ENCODE peak calls at places on chromosome 5, in six cellular contexts. W is hepatocyte; A is adrenal gland; I is tibial artery; Q is CD8-positive, alpha-beta T cell; J is uterus. X is an unnamed sample.

GRCh38 chr5:132742626-132743025 is 4.6 kb upstream of the CCNI2 start:
- DNase-seq in A (no peak), W (no peak), Q (no peak), J (no peak), I (no peak), X (no peak)

GRCh38 chr5:66498791-66499207 is 97.4 kb upstream of the MAST4 start:
- DNase-seq in I (no peak), J (no peak), Q (no peak), W (peak; percentile 12), A (peak; percentile 57), X (no peak)

GRCh38 chr5:11076945-11077613 is 316.0 kb upstream of the DAP start:
- DNase-seq in I (no peak), W (no peak), J (no peak), Q (no peak), A (no peak), X (no peak)

GRCh38 chr5:145752947-145753346 is 82.2 kb downstream of the PRELID2 start:
- DNase-seq in W (peak; percentile 14), Q (no peak), I (no peak), A (no peak), J (no peak), X (no peak)

GRCh38 chr5:136128416-136128935 is 4.2 kb upstream of the SMAD5 start:
- DNase-seq in A (no peak), Q (no peak), I (no peak), J (no peak), W (no peak), X (no peak)

GRCh38 chr5:89480406-89481007 is 597.5 kb upstream of the MEF2C start:
- DNase-seq in Q (no peak), A (no peak), I (no peak), J (no peak), W (no peak), X (no peak)

GRCh38 chr5:72383280-72384205 is 63.4 kb downstream of the PTCD2 start:
- DNase-seq in J (no peak), Q (no peak), A (no peak), I (no peak), W (no peak), X (no peak)

GRCh38 chr5:84383816-84384603 is 670 bp downstream of the EDIL3 start:
- DNase-seq in A (peak; percentile 9), Q (no peak), W (peak; percentile 52), I (peak; percentile 74), J (peak; percentile 28), X (no peak)

GRCh38 chr5:173913686-173914321 is 25.7 kb downstream of the CPEB4 start:
- DNase-seq in J (no peak), I (no peak), A (no peak), W (no peak), Q (no peak), X (no peak)

GRCh38 chr5:1208743-1209551 is 7.6 kb downstream of the SLC6A19 start:
- DNase-seq in I (no peak), W (peak; percentile 60), Q (no peak), J (no peak), A (no peak), X (no peak)

GRCh38 chr5:39578887-39579497 is 154.2 kb upstream of the DAB2 start:
- DNase-seq in W (peak; percentile 32), J (no peak), I (no peak), A (no peak), Q (no peak), X (no peak)

GRCh38 chr5:133907075-133907474 is 61.4 kb downstream of the C5orf15 start:
- DNase-seq in J (no peak), Q (no peak), I (no peak), W (no peak), A (no peak), X (peak; percentile 64)

GRCh38 chr5:103834216-103834615 is 271.6 kb upstream of the NUDT12 start:
- DNase-seq in A (no peak), Q (no peak), I (no peak), J (no peak), W (no peak), X (no peak)

GRCh38 chr5:154860123-154860522 is 1.7 kb downstream of the CNOT8 start:
- DNase-seq in Q (no peak), I (peak; percentile 79), W (no peak), J (no peak), A (peak; percentile 92), X (no peak)

GRCh38 chr5:154483654-154484392 is 5.8 kb upstream of the HAND1 start:
- DNase-seq in Q (no peak), A (no peak), J (no peak), W (no peak), I (no peak), X (no peak)

GRCh38 chr5:1005904-1006655 is 2.5 kb upstream of the NKD2 start:
- DNase-seq in I (peak; percentile 48), A (no peak), W (no peak), J (peak; percentile 11), Q (peak; percentile 1), X (peak; percentile 12)

GRCh38 chr5:144468542-144468941 is 297.9 kb downstream of the KCTD16 start:
- DNase-seq in Q (no peak), I (no peak), W (no peak), J (no peak), A (no peak), X (no peak)

DNA sequence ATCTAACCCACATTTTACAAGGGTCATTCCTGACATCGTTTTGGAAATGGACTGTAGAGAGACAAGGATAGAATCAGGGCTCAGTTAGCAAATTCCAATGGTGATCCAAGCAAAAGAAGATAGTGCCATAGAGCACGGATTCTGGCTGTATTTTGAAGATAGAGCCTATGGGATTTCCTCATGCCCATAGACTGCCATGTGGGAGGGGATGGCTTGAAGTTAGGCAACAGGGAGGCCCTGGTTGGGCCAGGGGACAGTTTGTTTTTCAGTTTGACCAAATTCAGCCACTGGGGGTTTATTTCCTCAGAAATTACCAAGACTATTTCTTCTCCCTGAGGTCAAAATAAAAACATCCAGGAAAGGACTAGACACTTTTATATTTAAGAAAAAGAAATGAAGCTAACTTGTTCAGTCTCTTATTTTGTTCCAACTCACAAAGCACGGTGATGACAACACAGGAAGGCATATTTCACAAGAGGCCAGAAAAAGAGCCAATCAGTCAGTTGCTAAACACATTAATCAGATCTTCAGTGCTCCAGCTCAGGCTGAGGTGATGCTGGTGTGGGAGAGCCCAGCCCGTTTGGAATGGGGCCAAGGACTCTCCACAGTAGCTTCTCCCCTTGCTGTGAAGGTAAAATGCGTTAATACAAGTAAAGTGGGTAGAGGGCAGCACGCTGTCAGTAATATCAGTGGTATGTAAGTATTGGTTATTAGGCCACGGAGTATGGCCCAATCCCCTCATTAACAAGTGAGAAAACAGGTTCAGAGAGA is 4.4 kb upstream of the DCTN4 start:
- DNase-seq in W (peak; percentile 82), J (peak; percentile 78), A (peak; percentile 96), Q (no peak), I (peak; percentile 77), X (peak; percentile 57)
- TF ChIP-seq CTCF in W (no peak), J (peak; percentile 13), A (peak; percentile 7), Q (no peak), I (no peak), X (no peak)

GRCh38 chr5:143341807-143342570 is 61.5 kb downstream of the NR3C1 start:
- DNase-seq in W (no peak), A (no peak), J (no peak), Q (no peak), I (no peak), X (no peak)

GRCh38 chr5:143345671-143346440 is 57.6 kb downstream of the NR3C1 start:
- DNase-seq in I (no peak), J (no peak), A (no peak), W (no peak), Q (no peak), X (no peak)

GRCh38 chr5:143342607-143343006 is 60.9 kb downstream of the NR3C1 start:
- DNase-seq in A (no peak), I (no peak), J (no peak), Q (no peak), W (no peak), X (no peak)

GRCh38 chr5:143340891-143341685 is 62.4 kb downstream of the NR3C1 start:
- DNase-seq in W (no peak), J (no peak), A (no peak), I (no peak), Q (no peak), X (no peak)

GRCh38 chr5:143343042-143343441 is 60.4 kb downstream of the NR3C1 start:
- DNase-seq in A (no peak), I (no peak), Q (no peak), J (no peak), W (no peak), X (no peak)
- H3K4me1 ChIP-seq in A (peaks cover 30% of the 10 kb centered on the region), I (peaks cover 21% of the 10 kb centered on the region), Q (peaks cover 12% of the 10 kb centered on the region), J (no peaks in the 10 kb centered on the region), W (peaks cover 13% of the 10 kb centered on the region), X (peaks cover 97% of the 10 kb centered on the region)

GRCh38 chr5:126461838-126462237 is 38.6 kb downstream of the GRAMD2B start:
- DNase-seq in J (no peak), Q (no peak), I (no peak), W (no peak), A (no peak), X (no peak)
- H3K36me3 ChIP-seq in J (no peaks in the 10 kb centered on the region), Q (no peaks in the 10 kb centered on the region), I (peaks cover 10% of the 10 kb centered on the region), W (no peaks in the 10 kb centered on the region), A (peaks cover 5% of the 10 kb centered on the region), X (peaks cover 25% of the 10 kb centered on the region)

DNA sequence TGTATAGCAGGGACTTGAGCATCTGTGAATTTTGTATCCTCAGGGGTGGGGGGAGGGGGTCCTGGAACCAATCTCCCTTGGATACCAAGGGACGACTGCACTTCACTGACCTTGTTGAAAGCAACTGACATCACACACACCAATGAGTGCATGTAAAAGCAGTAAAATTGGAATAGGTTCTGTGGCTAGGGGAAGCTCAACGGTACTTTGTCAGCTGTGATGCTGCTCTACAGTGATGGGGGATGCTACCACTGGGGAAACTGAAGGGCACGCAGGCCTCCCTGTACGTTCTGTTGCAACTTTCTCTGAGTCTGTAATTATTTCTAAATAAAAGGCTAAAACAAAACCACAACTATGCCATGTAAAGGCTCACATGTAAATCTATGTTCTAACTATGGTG is 47.1 kb upstream of the RETREG1 start:
- DNase-seq in I (no peak), A (no peak), J (no peak), W (no peak), Q (no peak), X (no peak)
- TF ChIP-seq CTCF in I (no peak), A (no peak), J (no peak), W (no peak), Q (no peak), X (no peak)

GRCh38 chr5:59540366-59540765 is 353.2 kb downstream of the PDE4D start:
- DNase-seq in W (no peak), J (no peak), I (no peak), Q (no peak), A (no peak), X (no peak)
- H3K4me1 ChIP-seq in W (peaks cover 7% of the 10 kb centered on the region), J (peaks cover 8% of the 10 kb centered on the region), I (peaks cover 13% of the 10 kb centered on the region), Q (no peaks in the 10 kb centered on the region), A (no peaks in the 10 kb centered on the region), X (peaks cover 29% of the 10 kb centered on the region)

X was measured in left ventricle myocardium inferior.